ENCODE peak calls at places on chromosomes 5 and 9, in nine cellular contexts. O, C, A, G, S, M, I, T and X are unnamed samples.

GRCh38 chr9:84177397-84177796 is 163.2 kb downstream of the SLC28A3 start:
- DNase-seq in C (no peak), S (no peak), T (no peak), I (no peak), A (no peak), M (no peak), G (no peak), O (no peak), X (no peak)

GRCh38 chr9:126880947-126881332 is 20.5 kb downstream of the ZBTB34 start:
- DNase-seq in C (no peak), O (no peak), A (no peak), G (no peak), S (no peak), M (no peak), T (no peak), I (no peak), X (no peak)

GRCh38 chr5:179908528-179908927 is 831 bp upstream of the TBC1D9B start:
- DNase-seq in O (peak; percentile 27), A (no peak), G (no peak), T (no peak), C (no peak), S (no peak), I (peak; percentile 13), M (peak; percentile 67), X (peak; percentile 56)

GRCh38 chr5:34494111-34494755 is 161.9 kb upstream of the RAI14 start:
- DNase-seq in C (peak; percentile 54), A (no peak), O (no peak), M (no peak), G (no peak), S (no peak), T (no peak), I (peak; percentile 67), X (no peak)

GRCh38 chr9:77305622-77306365 is 128.5 kb downstream of the VPS13A start:
- DNase-seq in S (no peak), I (peak; percentile 51), O (no peak), C (no peak), A (no peak), G (peak; percentile 88), M (no peak), T (no peak), X (no peak)

GRCh38 chr5:89313804-89314588 is 431.0 kb upstream of the MEF2C start:
- DNase-seq in C (peak; percentile 99), S (peak; percentile 95), A (no peak), O (peak; percentile 62), G (peak; percentile 95), T (no peak), I (peak; percentile 90), M (no peak), X (no peak)

GRCh38 chr5:126469925-126470324 is 46.7 kb downstream of the GRAMD2B start:
- DNase-seq in C (no peak), M (no peak), I (no peak), G (no peak), S (no peak), A (no peak), T (no peak), O (no peak), X (no peak)

GRCh38 chr5:50995285-50995942 is 329.0 kb downstream of the PARP8 start:
- DNase-seq in G (no peak), A (no peak), C (no peak), T (no peak), O (no peak), M (no peak), S (no peak), I (no peak), X (no peak)

GRCh38 chr5:126527892-126528291 is 67.1 kb downstream of the ALDH7A1 start:
- DNase-seq in O (no peak), I (peak; percentile 54), S (no peak), A (no peak), G (peak; percentile 34), C (peak; percentile 39), M (no peak), T (no peak), X (no peak)

GRCh38 chr9:129318121-129319075 is 140.3 kb upstream of the IER5L start:
- DNase-seq in A (peak; percentile 52), O (no peak), C (no peak), S (no peak), T (peak; percentile 53), G (no peak), I (peak; percentile 42), M (no peak), X (peak; percentile 69)

GRCh38 chr9:122252796-122253195 is 11.8 kb downstream of the RBM18 start:
- DNase-seq in I (no peak), T (no peak), O (no peak), S (no peak), G (no peak), A (peak; percentile 64), M (no peak), C (no peak), X (no peak)

GRCh38 chr5:78887384-78888118 is 97.6 kb downstream of the ARSB start:
- DNase-seq in T (no peak), I (no peak), S (peak; percentile 23), O (no peak), A (no peak), C (no peak), G (no peak), M (no peak), X (no peak)

GRCh38 chr9:96394832-96395496 is 11.5 kb upstream of the SLC35D2 start:
- DNase-seq in A (no peak), T (no peak), G (no peak), O (no peak), C (no peak), M (peak; percentile 52), S (no peak), I (no peak), X (peak; percentile 66)

GRCh38 chr5:38783011-38783551 is 62.7 kb upstream of the OSMR start:
- DNase-seq in T (no peak), O (no peak), A (peak; percentile 25), G (peak; percentile 42), C (peak; percentile 100), M (no peak), I (peak; percentile 91), S (no peak), X (no peak)

GRCh38 chr9:98575379-98576346 is 133.1 kb downstream of the GABBR2 start:
- DNase-seq in S (peak; percentile 94), A (no peak), M (no peak), C (peak; percentile 94), G (peak; percentile 79), I (peak; percentile 69), T (no peak), O (no peak), X (no peak)

GRCh38 chr5:150585781-150586461 is 54.5 kb upstream of the SYNPO start:
- DNase-seq in O (no peak), A (no peak), M (no peak), C (no peak), G (no peak), I (no peak), S (no peak), T (peak; percentile 48), X (peak; percentile 37)

GRCh38 chr9:105458404-105458803 is 10.6 kb downstream of the FSD1L start:
- DNase-seq in I (no peak), O (no peak), S (no peak), G (no peak), C (no peak), M (no peak), T (no peak), A (no peak), X (no peak)

GRCh38 chr9:134597957-134598883 is 43.4 kb upstream of the COL5A1 start:
- DNase-seq in M (peak; percentile 37), O (peak; percentile 31), C (no peak), A (no peak), S (no peak), G (no peak), I (peak; percentile 37), T (no peak), X (no peak)

GRCh38 chr5:55665065-55665464 is 47.1 kb downstream of the SLC38A9 start:
- DNase-seq in I (peak; percentile 74), A (no peak), G (no peak), O (no peak), S (no peak), C (no peak), T (no peak), M (no peak), X (peak; percentile 80)

GRCh38 chr9:35000535-35001284 is 11.2 kb downstream of the DNAJB5 start:
- DNase-seq in S (no peak), C (peak; percentile 41), I (peak; percentile 94), A (no peak), G (peak; percentile 78), O (no peak), T (no peak), M (peak; percentile 0), X (no peak)

GRCh38 chr9:132391446-132391845 is 15.2 kb downstream of the TTF1 start:
- DNase-seq in S (no peak), A (no peak), T (no peak), O (no peak), C (no peak), I (no peak), M (no peak), G (no peak), X (no peak)

GRCh38 chr5:135446186-135446585 is 962 bp downstream of the DCANP1 start:
- DNase-seq in A (no peak), T (peak; percentile 35), G (no peak), C (no peak), M (no peak), S (no peak), I (no peak), O (no peak), X (peak; percentile 47)

GRCh38 chr5:68376931-68377330 is 161.4 kb downstream of the PIK3R1 start:
- DNase-seq in G (peak; percentile 67), O (no peak), M (no peak), S (no peak), C (no peak), I (peak; percentile 18), T (no peak), A (no peak), X (no peak)
- H3K4me1 ChIP-seq in G (peaks cover 30% of the 10 kb centered on the region), O (peaks cover 6% of the 10 kb centered on the region), M (no peaks in the 10 kb centered on the region), S (no peaks in the 10 kb centered on the region), C (no peaks in the 10 kb centered on the region), I (peaks cover 14% of the 10 kb centered on the region), T (peaks cover 12% of the 10 kb centered on the region), A (peaks cover 6% of the 10 kb centered on the region), X (peaks cover 6% of the 10 kb centered on the region)

DNA sequence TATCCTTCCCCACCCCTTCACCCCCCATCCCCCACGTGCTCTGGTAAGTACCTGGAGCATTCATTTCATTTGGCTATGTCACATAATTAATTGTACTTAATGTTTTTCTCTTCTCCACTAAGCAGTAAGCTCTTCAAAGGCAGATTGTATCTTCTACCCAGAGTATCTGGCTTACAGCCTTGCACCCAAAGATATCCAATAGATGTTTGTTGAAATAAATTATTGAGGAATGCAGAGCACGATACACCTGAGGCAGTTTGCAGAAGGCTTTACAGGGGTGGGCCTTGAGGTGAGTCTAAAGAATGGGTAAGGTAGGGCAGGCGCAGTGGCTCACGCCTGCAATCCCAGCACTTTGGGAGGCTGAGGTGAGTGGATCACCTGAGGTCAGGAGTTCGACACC is 2.5 kb upstream of the SOWAHA start:
- DNase-seq in M (no peak), G (no peak), A (no peak), T (no peak), I (no peak), S (no peak), O (no peak), C (no peak), X (no peak)
- H3K27me3 ChIP-seq in M (no peaks in the 10 kb centered on the region), G (peaks cover 9% of the 10 kb centered on the region), A (peaks cover 20% of the 10 kb centered on the region), T (peaks cover 43% of the 10 kb centered on the region), I (peaks cover 23% of the 10 kb centered on the region), S (no peaks in the 10 kb centered on the region), O (peaks cover 73% of the 10 kb centered on the region), C (peaks cover 20% of the 10 kb centered on the region), X (no peaks in the 10 kb centered on the region)

GRCh38 chr9:99848447-99848846 is 26.8 kb downstream of the NR4A3 start:
- DNase-seq in O (no peak), I (no peak), G (no peak), M (no peak), T (no peak), S (no peak), C (no peak), A (no peak), X (no peak)
- H3K36me3 ChIP-seq in O (no peaks in the 10 kb centered on the region), I (peaks cover 3% of the 10 kb centered on the region), G (no peaks in the 10 kb centered on the region), M (no peaks in the 10 kb centered on the region), T (no peaks in the 10 kb centered on the region), S (no peaks in the 10 kb centered on the region), C (no peaks in the 10 kb centered on the region), A (peaks cover 60% of the 10 kb centered on the region), X (no peaks in the 10 kb centered on the region)

GRCh38 chr9:136756836-136757235 is 1.2 kb downstream of the LCN8 start:
- DNase-seq in T (no peak), I (no peak), A (no peak), C (no peak), M (no peak), O (no peak), S (no peak), G (no peak), X (no peak)
- H3K4me1 ChIP-seq in T (no peaks in the 10 kb centered on the region), I (no peaks in the 10 kb centered on the region), A (peaks cover 13% of the 10 kb centered on the region), C (no peaks in the 10 kb centered on the region), M (peaks cover 8% of the 10 kb centered on the region), O (no peaks in the 10 kb centered on the region), S (peaks cover 2% of the 10 kb centered on the region), G (peaks cover 4% of the 10 kb centered on the region), X (no peaks in the 10 kb centered on the region)